ENCODE peak calls at places on chromosome 9, in seven cellular contexts. M is progenitor cell of endocrine pancreas, W is AG09319, Z is fibroblast of mammary gland, G is lung, Y is RWPE2, V is spleen. J is an unnamed sample.
A peak's percentile ranks its signal among the peaks of the same experiment; 100 is the strongest.

GRCh38 chr9:120610975-120611689 is 31.2 kb upstream of the CDK5RAP2 start:
- DNase-seq in G (no peak), Y (no peak), M (no peak), Z (no peak), V (no peak), W (no peak), J (no peak)

GRCh38 chr9:130919559-130920145 is 19.4 kb downstream of the FIBCD1 start:
- DNase-seq in G (no peak), V (no peak), Z (no peak), Y (no peak), W (no peak), M (no peak), J (no peak)

GRCh38 chr9:755454-756381 is 85.8 kb upstream of the DMRT1 start:
- DNase-seq in V (no peak), M (no peak), Z (peak; percentile 96), G (no peak), W (peak; percentile 61), Y (no peak), J (peak; percentile 20)

GRCh38 chr9:129869585-129870501 is 34.6 kb downstream of the USP20 start:
- DNase-seq in V (peak; percentile 78), M (no peak), Y (no peak), G (no peak), Z (no peak), W (no peak), J (no peak)

GRCh38 chr9:4415281-4415680 is 75.0 kb upstream of the SLC1A1 start:
- DNase-seq in V (no peak), W (no peak), Y (no peak), M (no peak), G (no peak), Z (peak; percentile 9), J (no peak)

GRCh38 chr9:21684831-21685362 is 117.5 kb upstream of the MTAP start:
- DNase-seq in W (no peak), Z (peak; percentile 91), Y (peak; percentile 95), G (peak; percentile 64), M (no peak), V (no peak), J (peak; percentile 67)

GRCh38 chr9:109013678-109014145 is 413 bp upstream of the CTNNAL1 start:
- DNase-seq in Y (no peak), M (no peak), G (no peak), V (no peak), Z (peak; percentile 72), W (no peak), J (no peak)

GRCh38 chr9:69307446-69308216 is 17.4 kb upstream of the ENTREP1 start:
- DNase-seq in M (no peak), Z (no peak), W (no peak), G (peak; percentile 72), Y (no peak), V (no peak), J (no peak)

GRCh38 chr9:97806721-97807120 is 46.3 kb upstream of the FOXE1 start:
- DNase-seq in M (no peak), W (no peak), Y (no peak), Z (no peak), V (no peak), G (no peak), J (no peak)

GRCh38 chr9:93307468-93308157 is 123.7 kb downstream of the WNK2 start:
- DNase-seq in V (peak; percentile 54), M (no peak), G (no peak), W (no peak), Y (no peak), Z (no peak), J (no peak)

GRCh38 chr9:69871143-69871834 is 50.7 kb downstream of the CFAP95 start:
- DNase-seq in Z (peak; percentile 11), M (no peak), V (no peak), G (no peak), W (no peak), Y (no peak), J (no peak)

GRCh38 chr9:13665418-13666066 is 386.1 kb upstream of the MPDZ start:
- DNase-seq in G (no peak), Y (no peak), W (peak; percentile 3), M (no peak), Z (peak; percentile 48), V (no peak), J (no peak)

GRCh38 chr9:15142903-15143534 is 164.0 kb downstream of the TTC39B start:
- DNase-seq in V (no peak), G (no peak), M (no peak), Z (peak; percentile 74), Y (no peak), W (peak; percentile 16), J (no peak)

GRCh38 chr9:36306481-36307306 is 48.4 kb upstream of the GNE start:
- DNase-seq in M (no peak), Y (no peak), W (no peak), Z (no peak), G (no peak), V (no peak), J (peak; percentile 7)

GRCh38 chr9:131781069-131781468 is 41.2 kb upstream of the RAPGEF1 start:
- DNase-seq in G (no peak), Z (peak; percentile 23), V (no peak), M (no peak), W (no peak), Y (no peak), J (peak; percentile 17)

GRCh38 chr9:120750421-120750820 is 36.2 kb upstream of the MEGF9 start:
- DNase-seq in G (no peak), Y (no peak), M (no peak), V (no peak), W (no peak), Z (no peak), J (no peak)

GRCh38 chr9:91428927-91429351 is 5.3 kb upstream of the NFIL3 start:
- DNase-seq in G (peak; percentile 69), M (no peak), W (peak; percentile 76), Z (peak; percentile 86), V (no peak), Y (no peak), J (no peak)

GRCh38 chr9:91431485-91431884 is 7.9 kb upstream of the NFIL3 start:
- DNase-seq in Y (no peak), V (no peak), G (no peak), W (no peak), M (no peak), Z (no peak), J (no peak)

GRCh38 chr9:91436841-91437240 is 13.2 kb upstream of the NFIL3 start:
- DNase-seq in G (no peak), W (no peak), V (no peak), M (no peak), Z (no peak), Y (no peak), J (no peak)

GRCh38 chr9:91429501-91429900 is 5.9 kb upstream of the NFIL3 start:
- DNase-seq in W (no peak), G (no peak), M (no peak), Z (no peak), V (no peak), Y (no peak), J (no peak)

GRCh38 chr9:91433180-91433579 is 9.5 kb upstream of the NFIL3 start:
- DNase-seq in Z (peak; percentile 96), G (no peak), M (no peak), W (peak; percentile 89), V (no peak), Y (no peak), J (peak; percentile 26)
- TF ChIP-seq CTCF in Z (peak; percentile 63), G (peak; percentile 33), M (peak; percentile 20), W (peak; percentile 54), V (no peak), Y (peak; percentile 78), J (peak; percentile 40)

GRCh38 chr9:112002131-112002846 is 105.7 kb downstream of the UGCG start:
- DNase-seq in G (no peak), M (no peak), W (no peak), Z (no peak), V (no peak), Y (no peak), J (no peak)

GRCh38 chr9:112003538-112003937 is 106.9 kb downstream of the UGCG start:
- DNase-seq in Z (no peak), W (no peak), V (no peak), G (no peak), Y (no peak), M (no peak), J (no peak)

GRCh38 chr9:111999319-111999718 is 102.7 kb downstream of the UGCG start:
- DNase-seq in Y (no peak), W (no peak), M (no peak), Z (no peak), V (no peak), G (no peak), J (no peak)

GRCh38 chr9:112002847-112003457 is 106.3 kb downstream of the UGCG start:
- DNase-seq in Y (no peak), Z (peak; percentile 21), M (no peak), W (no peak), V (no peak), G (no peak), J (no peak)

GRCh38 chr9:112000743-112001142 is 104.1 kb downstream of the UGCG start:
- DNase-seq in V (no peak), Y (no peak), G (no peak), Z (no peak), W (no peak), M (no peak), J (no peak)
- TF ChIP-seq CTCF in V (no peak), Y (no peak), G (no peak), Z (peak; percentile 8), W (no peak), M (no peak), J (no peak)

DNA sequence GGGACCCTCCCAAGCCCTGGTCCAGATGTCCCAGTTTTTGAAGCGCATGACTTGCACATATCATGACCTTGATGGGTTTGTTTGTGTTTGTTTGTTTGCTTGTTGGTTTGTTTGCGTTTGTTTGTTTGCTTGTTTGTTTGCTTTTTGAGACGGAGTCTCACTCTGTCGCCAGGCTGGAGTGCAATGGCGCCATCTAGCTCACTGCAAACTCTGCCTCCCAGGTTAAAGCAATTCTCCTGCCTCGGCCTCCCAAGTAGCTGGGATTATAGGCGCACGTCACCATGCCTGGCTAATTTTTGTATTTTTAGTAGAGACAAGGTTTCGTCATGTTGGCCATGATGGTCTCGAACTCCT is 13.0 kb upstream of the UBAC1 start:
- DNase-seq in Z (no peak), G (no peak), W (no peak), M (no peak), Y (no peak), V (no peak), J (no peak)
- TF ChIP-seq CTCF in Z (peak; percentile 9), G (peak; percentile 2), W (no peak), M (no peak), Y (no peak), V (no peak), J (no peak)

GRCh38 chr9:34125681-34126206 is 754 bp downstream of the DCAF12 start:
- DNase-seq in W (no peak), G (no peak), V (peak; percentile 62), Z (peak; percentile 47), M (no peak), Y (no peak), J (peak; percentile 28)
- TF ChIP-seq CTCF in W (no peak), G (no peak), V (no peak), Z (no peak), M (no peak), Y (peak; percentile 16), J (no peak)

GRCh38 chr9:77215874-77216273 is 38.5 kb downstream of the VPS13A start:
- DNase-seq in Y (no peak), G (no peak), M (no peak), V (no peak), W (no peak), Z (peak; percentile 27), J (no peak)
- TF ChIP-seq CTCF in Y (peak; percentile 41), G (no peak), M (no peak), V (no peak), W (peak; percentile 26), Z (peak; percentile 16), J (no peak)

J was measured in activated CD8-positive, alpha-beta T cell treated with anti-CD3 and anti-CD28 coated beads for 36 hours.